ENCODE peak calls at places on chromosomes 13 and 19, in four cellular contexts. K, N, O and L are unnamed samples.

GRCh38 chr19:16244091-16244490 is 46.4 kb downstream of the AP1M1 start:
- DNase-seq in K (no peak), N (no peak), O (no peak), L (no peak)

GRCh38 chr19:42546831-42547500 is 18.7 kb upstream of the CEACAM1 start:
- DNase-seq in N (no peak), O (no peak), K (no peak), L (no peak)

GRCh38 chr13:36998624-36999041 is 507 bp downstream of the ALG5 start:
- DNase-seq in O (peak; percentile 57), N (peak; percentile 66), K (peak; percentile 7), L (peak; percentile 24)

GRCh38 chr13:59458908-59459579 is 704.7 kb downstream of the DIAPH3 start:
- DNase-seq in N (no peak), O (no peak), K (no peak), L (no peak)

GRCh38 chr13:67462098-67462497 is 232.0 kb upstream of the PCDH9 start:
- DNase-seq in O (no peak), K (no peak), N (no peak), L (no peak)

GRCh38 chr19:55119053-55119452 is 1.6 kb upstream of the PPP1R12C start:
- DNase-seq in K (no peak), O (no peak), N (no peak), L (no peak)

GRCh38 chr19:821976-822773 is 420 bp upstream of the PLPPR3 start:
- DNase-seq in K (peak; percentile 56), O (peak; percentile 83), N (peak; percentile 84), L (peak; percentile 63)

GRCh38 chr13:27264181-27264580 is 6.4 kb upstream of the RASL11A start:
- DNase-seq in N (no peak), O (peak; percentile 30), K (no peak), L (no peak)

GRCh38 chr13:92414851-92415250 is 811.8 kb upstream of the GPC6 start:
- DNase-seq in O (no peak), K (no peak), N (no peak), L (no peak)

GRCh38 chr13:31160857-31161582 is 684 bp downstream of the HSPH1 start:
- DNase-seq in K (peak; percentile 40), O (peak; percentile 64), N (peak; percentile 58), L (peak; percentile 44)

GRCh38 chr13:97329331-97329730 is 104.6 kb upstream of the RAP2A start:
- DNase-seq in N (no peak), K (no peak), O (no peak), L (no peak)

GRCh38 chr19:54434862-54435174 is 14.2 kb upstream of the LENG8 start:
- DNase-seq in N (no peak), O (peak; percentile 10), K (no peak), L (no peak)

GRCh38 chr19:7606289-7606688 is 10.6 kb downstream of the CAMSAP3 start:
- DNase-seq in O (no peak), N (no peak), K (no peak), L (no peak)

GRCh38 chr13:98202026-98202425 is 25.0 kb upstream of the RNF113B start:
- DNase-seq in O (no peak), N (no peak), K (no peak), L (no peak)

GRCh38 chr19:5340637-5341447 is at the start of gene PTPRS:
- DNase-seq in N (peak; percentile 97), O (peak; percentile 99), K (peak; percentile 97), L (peak; percentile 92)

GRCh38 chr13:76723551-76724232 is 162.5 kb downstream of the KCTD12 start:
- DNase-seq in O (no peak), K (no peak), N (peak; percentile 45), L (peak; percentile 9)

GRCh38 chr19:18440421-18440877 is 2.5 kb upstream of the ISYNA1 start:
- DNase-seq in O (peak; percentile 64), N (no peak), K (peak; percentile 62), L (peak; percentile 62)

GRCh38 chr19:55344444-55344843 is 4.8 kb downstream of the KMT5C start:
- DNase-seq in O (peak; percentile 91), K (no peak), N (no peak), L (no peak)

DNA sequence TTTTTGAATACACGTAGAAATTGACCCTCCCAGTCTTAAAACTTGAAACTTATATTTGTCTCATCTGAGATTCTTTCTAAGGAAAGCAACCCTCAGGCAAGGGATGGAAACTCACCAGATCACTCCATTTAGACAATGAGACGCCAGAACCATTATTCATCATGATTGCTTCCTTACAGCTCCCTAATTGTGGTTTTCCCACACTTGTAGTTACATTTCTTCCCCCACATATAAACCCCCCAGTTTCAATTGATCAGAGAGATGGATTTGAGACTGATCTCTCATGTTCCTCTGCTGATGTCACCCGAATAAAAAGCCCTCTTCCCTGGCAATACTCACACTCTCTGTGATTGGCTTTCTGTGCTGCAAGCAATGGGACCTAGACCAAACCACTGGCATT is 197.9 kb upstream of the STARD13 start:
- DNase-seq in N (no peak), O (no peak), K (no peak), L (no peak)
- TF ChIP-seq TEAD4 in N (no peak), O (no peak), K (no peak), L (no peak)

GRCh38 chr13:50226515-50227147 is 211.4 kb downstream of the KCNRG start:
- DNase-seq in O (no peak), K (no peak), N (no peak), L (no peak)

GRCh38 chr13:50227356-50227755 is 212.1 kb downstream of the KCNRG start:
- DNase-seq in K (no peak), O (no peak), N (no peak), L (no peak)

GRCh38 chr13:50222569-50223332 is 207.5 kb downstream of the KCNRG start:
- DNase-seq in O (no peak), K (no peak), N (no peak), L (peak; percentile 14)

GRCh38 chr13:50225188-50226155 is 210.2 kb downstream of the KCNRG start:
- DNase-seq in K (no peak), N (no peak), O (no peak), L (no peak)

GRCh38 chr13:50224534-50224933 is 209.3 kb downstream of the KCNRG start:
- DNase-seq in K (no peak), O (no peak), N (no peak), L (no peak)
- TF ChIP-seq TEAD4 in K (no peak), O (no peak), N (no peak), L (no peak)

DNA sequence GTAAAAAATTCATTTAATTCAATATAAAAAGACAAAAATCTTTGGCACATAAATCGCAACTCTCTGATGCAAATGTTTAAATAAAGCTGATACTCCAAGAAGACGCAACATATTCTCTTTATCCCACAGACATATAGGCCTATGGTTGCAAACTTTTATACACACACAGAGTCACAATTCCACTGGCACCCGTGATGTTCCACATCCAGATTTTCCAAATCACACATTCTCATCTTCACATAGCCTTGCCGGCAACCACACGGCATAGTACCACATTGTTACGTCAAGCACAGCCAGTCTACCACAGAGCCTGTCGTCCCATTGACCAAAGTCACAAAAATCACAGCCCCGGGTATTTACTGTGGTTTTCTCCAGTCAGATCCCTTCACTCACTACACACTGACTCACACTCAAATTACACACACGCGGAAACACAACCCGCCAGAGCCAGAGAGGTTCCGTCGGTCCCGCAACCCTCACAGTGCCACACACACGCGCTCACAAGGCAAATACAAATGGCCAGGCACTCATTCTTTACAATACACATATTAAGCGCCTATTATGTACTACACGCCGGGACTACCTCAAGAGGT is 546 bp upstream of the ZNF546 start:
- DNase-seq in K (peak; percentile 35), N (no peak), O (peak; percentile 62), L (no peak)
- TF ChIP-seq TEAD4 in K (peak; percentile 6), N (no peak), O (no peak), L (no peak)

GRCh38 chr19:46902402-46902766 is 41.6 kb downstream of the ARHGAP35 start:
- DNase-seq in N (no peak), K (no peak), O (no peak), L (no peak)
- TF ChIP-seq TEAD4 in N (no peak), K (no peak), O (no peak), L (no peak)

GRCh38 chr19:2659856-2660432 is 42.5 kb downstream of the GNG7 start:
- DNase-seq in N (no peak), O (no peak), K (no peak), L (no peak)
- TF ChIP-seq TEAD4 in N (no peak), O (no peak), K (no peak), L (no peak)